ENCODE peak calls at places on chromosomes 1 and 21, in seven cellular contexts. One of them, this sample, is unnamed.

GRCh38 chr21:19508442-19508841 is 1104.9 kb upstream of the TMPRSS15 start:
- DNase-seq in cardiac muscle cell: no peak
- DNase-seq in esophagus muscularis mucosa: no peak
- DNase-seq in pancreas: no peak
- DNase-seq in sigmoid colon: no peak
- DNase-seq in brain microvascular endothelial cell: no peak
- DNase-seq in effector memory CD4-positive, alpha-beta T cell: no peak
- DNase-seq in this sample: no peak

GRCh38 chr1:111199881-111200801 is at the start of gene DENND2D:
- DNase-seq in cardiac muscle cell: no peak
- DNase-seq in pancreas: peak
- DNase-seq in esophagus muscularis mucosa: peak
- DNase-seq in effector memory CD4-positive, alpha-beta T cell: no peak
- DNase-seq in sigmoid colon: peak
- DNase-seq in brain microvascular endothelial cell: no peak
- DNase-seq in this sample: no peak

GRCh38 chr1:63883494-63884235 is 109.8 kb downstream of the ROR1 start:
- DNase-seq in effector memory CD4-positive, alpha-beta T cell: no peak
- DNase-seq in sigmoid colon: no peak
- DNase-seq in cardiac muscle cell: no peak
- DNase-seq in brain microvascular endothelial cell: no peak
- DNase-seq in pancreas: no peak
- DNase-seq in esophagus muscularis mucosa: no peak
- DNase-seq in this sample: no peak

GRCh38 chr1:18100060-18100459 is 7.5 kb upstream of the IGSF21 start:
- DNase-seq in cardiac muscle cell: no peak
- DNase-seq in brain microvascular endothelial cell: no peak
- DNase-seq in sigmoid colon: no peak
- DNase-seq in pancreas: no peak
- DNase-seq in esophagus muscularis mucosa: no peak
- DNase-seq in effector memory CD4-positive, alpha-beta T cell: no peak
- DNase-seq in this sample: no peak

GRCh38 chr1:88503656-88504055 is 180.4 kb upstream of the PKN2 start:
- DNase-seq in esophagus muscularis mucosa: no peak
- DNase-seq in cardiac muscle cell: no peak
- DNase-seq in brain microvascular endothelial cell: no peak
- DNase-seq in effector memory CD4-positive, alpha-beta T cell: no peak
- DNase-seq in pancreas: no peak
- DNase-seq in sigmoid colon: no peak
- DNase-seq in this sample: no peak

GRCh38 chr21:45516071-45516670 is 26.1 kb downstream of the SLC19A1 start:
- DNase-seq in cardiac muscle cell: no peak
- DNase-seq in effector memory CD4-positive, alpha-beta T cell: no peak
- DNase-seq in pancreas: no peak
- DNase-seq in brain microvascular endothelial cell: no peak
- DNase-seq in esophagus muscularis mucosa: no peak
- DNase-seq in sigmoid colon: peak
- DNase-seq in this sample: no peak

GRCh38 chr21:16420086-16420724 is 690.4 kb downstream of the USP25 start:
- DNase-seq in esophagus muscularis mucosa: no peak
- DNase-seq in brain microvascular endothelial cell: peak
- DNase-seq in cardiac muscle cell: peak
- DNase-seq in effector memory CD4-positive, alpha-beta T cell: no peak
- DNase-seq in pancreas: peak
- DNase-seq in sigmoid colon: peak
- DNase-seq in this sample: peak

GRCh38 chr21:44836666-44837471 is 19.0 kb upstream of the SUMO3 start:
- DNase-seq in cardiac muscle cell: peak
- DNase-seq in pancreas: no peak
- DNase-seq in sigmoid colon: no peak
- DNase-seq in brain microvascular endothelial cell: no peak
- DNase-seq in esophagus muscularis mucosa: no peak
- DNase-seq in effector memory CD4-positive, alpha-beta T cell: no peak
- DNase-seq in this sample: no peak

GRCh38 chr1:208201241-208201640 is 42.9 kb downstream of the PLXNA2 start:
- DNase-seq in cardiac muscle cell: peak
- DNase-seq in effector memory CD4-positive, alpha-beta T cell: no peak
- DNase-seq in sigmoid colon: no peak
- DNase-seq in brain microvascular endothelial cell: peak
- DNase-seq in pancreas: peak
- DNase-seq in esophagus muscularis mucosa: no peak
- DNase-seq in this sample: no peak

GRCh38 chr1:93313026-93313425 is 32.7 kb upstream of the DR1 start:
- DNase-seq in sigmoid colon: no peak
- DNase-seq in effector memory CD4-positive, alpha-beta T cell: no peak
- DNase-seq in pancreas: no peak
- DNase-seq in cardiac muscle cell: no peak
- DNase-seq in brain microvascular endothelial cell: no peak
- DNase-seq in esophagus muscularis mucosa: no peak
- DNase-seq in this sample: no peak

GRCh38 chr21:36127977-36128376 is 6.9 kb upstream of the CBR3 start:
- DNase-seq in cardiac muscle cell: no peak
- DNase-seq in pancreas: no peak
- DNase-seq in brain microvascular endothelial cell: no peak
- DNase-seq in esophagus muscularis mucosa: no peak
- DNase-seq in sigmoid colon: peak
- DNase-seq in effector memory CD4-positive, alpha-beta T cell: no peak
- DNase-seq in this sample: no peak

GRCh38 chr1:14924455-14925325 is 228.9 kb upstream of the TMEM51 start:
- DNase-seq in esophagus muscularis mucosa: no peak
- DNase-seq in sigmoid colon: no peak
- DNase-seq in cardiac muscle cell: peak
- DNase-seq in effector memory CD4-positive, alpha-beta T cell: no peak
- DNase-seq in brain microvascular endothelial cell: peak
- DNase-seq in pancreas: peak
- DNase-seq in this sample: peak

GRCh38 chr1:204258213-204259115 is 44.7 kb upstream of the GOLT1A start:
- DNase-seq in effector memory CD4-positive, alpha-beta T cell: no peak
- DNase-seq in sigmoid colon: no peak
- DNase-seq in brain microvascular endothelial cell: peak
- DNase-seq in cardiac muscle cell: peak
- DNase-seq in pancreas: peak
- DNase-seq in esophagus muscularis mucosa: no peak
- DNase-seq in this sample: peak

GRCh38 chr1:67308136-67308535 is 463 bp downstream of the IL12RB2 start:
- DNase-seq in sigmoid colon: no peak
- DNase-seq in pancreas: no peak
- DNase-seq in effector memory CD4-positive, alpha-beta T cell: no peak
- DNase-seq in cardiac muscle cell: no peak
- DNase-seq in esophagus muscularis mucosa: no peak
- DNase-seq in brain microvascular endothelial cell: no peak
- DNase-seq in this sample: no peak

GRCh38 chr1:60600532-60600931 is 481.8 kb upstream of the NFIA start:
- DNase-seq in cardiac muscle cell: no peak
- DNase-seq in esophagus muscularis mucosa: no peak
- DNase-seq in pancreas: no peak
- DNase-seq in brain microvascular endothelial cell: no peak
- DNase-seq in sigmoid colon: no peak
- DNase-seq in effector memory CD4-positive, alpha-beta T cell: no peak
- DNase-seq in this sample: no peak

GRCh38 chr1:121417289-121417955 is 232.6 kb downstream of the SRGAP2C start:
- DNase-seq in cardiac muscle cell: peak
- DNase-seq in effector memory CD4-positive, alpha-beta T cell: no peak
- DNase-seq in esophagus muscularis mucosa: no peak
- DNase-seq in pancreas: no peak
- DNase-seq in sigmoid colon: no peak
- DNase-seq in brain microvascular endothelial cell: no peak
- DNase-seq in this sample: no peak

GRCh38 chr1:41097105-41097504 is 75.6 kb upstream of the SLFNL1 start:
- DNase-seq in sigmoid colon: no peak
- DNase-seq in brain microvascular endothelial cell: no peak
- DNase-seq in pancreas: no peak
- DNase-seq in esophagus muscularis mucosa: no peak
- DNase-seq in effector memory CD4-positive, alpha-beta T cell: no peak
- DNase-seq in cardiac muscle cell: no peak
- DNase-seq in this sample: no peak

GRCh38 chr1:248625971-248626370 is 8.9 kb downstream of the OR2T11 start:
- DNase-seq in brain microvascular endothelial cell: no peak
- DNase-seq in sigmoid colon: no peak
- DNase-seq in esophagus muscularis mucosa: no peak
- DNase-seq in cardiac muscle cell: no peak
- DNase-seq in pancreas: no peak
- DNase-seq in effector memory CD4-positive, alpha-beta T cell: no peak
- DNase-seq in this sample: no peak

GRCh38 chr1:93573940-93574469 is 107.6 kb downstream of the BCAR3 start:
- DNase-seq in esophagus muscularis mucosa: no peak
- DNase-seq in cardiac muscle cell: no peak
- DNase-seq in sigmoid colon: no peak
- DNase-seq in pancreas: no peak
- DNase-seq in brain microvascular endothelial cell: no peak
- DNase-seq in effector memory CD4-positive, alpha-beta T cell: no peak
- DNase-seq in this sample: no peak

GRCh38 chr1:153549741-153550397 is 811 bp upstream of the S100A3 start:
- DNase-seq in brain microvascular endothelial cell: no peak
- DNase-seq in effector memory CD4-positive, alpha-beta T cell: no peak
- DNase-seq in esophagus muscularis mucosa: no peak
- DNase-seq in sigmoid colon: no peak
- DNase-seq in pancreas: no peak
- DNase-seq in cardiac muscle cell: no peak
- DNase-seq in this sample: no peak

GRCh38 chr1:81682490-81682889 is 118.2 kb upstream of the ADGRL2 start:
- DNase-seq in sigmoid colon: no peak
- DNase-seq in brain microvascular endothelial cell: peak
- DNase-seq in effector memory CD4-positive, alpha-beta T cell: no peak
- DNase-seq in pancreas: no peak
- DNase-seq in esophagus muscularis mucosa: no peak
- DNase-seq in cardiac muscle cell: peak
- DNase-seq in this sample: no peak

GRCh38 chr1:20672265-20672632 is 11.1 kb upstream of the DDOST start:
- DNase-seq in brain microvascular endothelial cell: no peak
- DNase-seq in effector memory CD4-positive, alpha-beta T cell: no peak
- DNase-seq in pancreas: no peak
- DNase-seq in sigmoid colon: no peak
- DNase-seq in cardiac muscle cell: no peak
- DNase-seq in esophagus muscularis mucosa: no peak
- DNase-seq in this sample: no peak

GRCh38 chr21:31846690-31847089 is 26.1 kb upstream of the HUNK start:
- DNase-seq in brain microvascular endothelial cell: no peak
- DNase-seq in cardiac muscle cell: no peak
- DNase-seq in sigmoid colon: no peak
- DNase-seq in pancreas: no peak
- DNase-seq in esophagus muscularis mucosa: peak
- DNase-seq in effector memory CD4-positive, alpha-beta T cell: no peak
- DNase-seq in this sample: no peak

GRCh38 chr1:172955161-172955821 is 95.5 kb downstream of the TNFSF18 start:
- DNase-seq in effector memory CD4-positive, alpha-beta T cell: no peak
- DNase-seq in sigmoid colon: no peak
- DNase-seq in pancreas: no peak
- DNase-seq in brain microvascular endothelial cell: peak
- DNase-seq in cardiac muscle cell: peak
- DNase-seq in esophagus muscularis mucosa: no peak
- DNase-seq in this sample: no peak

GRCh38 chr1:50783286-50783685 is 176.8 kb downstream of the FAF1 start:
- DNase-seq in esophagus muscularis mucosa: no peak
- DNase-seq in sigmoid colon: no peak
- DNase-seq in brain microvascular endothelial cell: no peak
- DNase-seq in effector memory CD4-positive, alpha-beta T cell: no peak
- DNase-seq in cardiac muscle cell: no peak
- DNase-seq in pancreas: no peak
- DNase-seq in this sample: no peak

DNA sequence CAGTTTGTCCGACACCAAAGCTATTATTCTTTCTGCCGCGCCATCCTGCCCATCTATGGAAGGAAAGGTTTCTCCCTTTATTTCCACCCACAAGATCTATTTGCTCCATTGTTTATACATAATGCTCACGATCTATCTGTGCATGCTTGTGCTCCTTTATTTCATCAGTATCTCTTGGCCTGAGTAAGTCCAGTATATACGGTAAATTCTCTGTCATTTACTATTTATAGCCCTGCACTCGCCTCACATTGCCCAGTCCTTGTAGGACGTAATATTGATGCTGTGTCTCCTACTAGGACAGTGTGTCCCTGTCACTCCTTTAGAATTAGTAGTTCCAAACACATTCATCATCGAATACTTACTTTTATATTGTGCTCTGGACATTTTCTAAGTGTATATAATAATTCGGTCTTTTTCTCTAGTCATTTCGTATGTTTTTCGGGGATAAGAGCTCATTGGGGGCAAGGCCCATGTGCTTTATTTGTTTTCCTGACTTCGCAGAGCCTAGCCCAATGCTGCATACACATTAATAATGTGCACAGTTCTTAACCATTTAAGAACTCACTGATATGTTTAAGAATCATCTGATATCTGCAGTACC is 3.1 kb upstream of the NID1 start:
- DNase-seq in cardiac muscle cell: peak
- DNase-seq in pancreas: no peak
- DNase-seq in esophagus muscularis mucosa: no peak
- DNase-seq in effector memory CD4-positive, alpha-beta T cell: no peak
- DNase-seq in brain microvascular endothelial cell: peak
- DNase-seq in sigmoid colon: peak
- DNase-seq in this sample: no peak
- H3K27ac ChIP-seq in cardiac muscle cell: peak
- H3K27ac ChIP-seq in pancreas: no peak
- H3K27ac ChIP-seq in esophagus muscularis mucosa: peak
- H3K27ac ChIP-seq in effector memory CD4-positive, alpha-beta T cell: no peak
- H3K27ac ChIP-seq in brain microvascular endothelial cell: no peak
- H3K27ac ChIP-seq in sigmoid colon: peak
- H3K27ac ChIP-seq in this sample: no peak

DNA sequence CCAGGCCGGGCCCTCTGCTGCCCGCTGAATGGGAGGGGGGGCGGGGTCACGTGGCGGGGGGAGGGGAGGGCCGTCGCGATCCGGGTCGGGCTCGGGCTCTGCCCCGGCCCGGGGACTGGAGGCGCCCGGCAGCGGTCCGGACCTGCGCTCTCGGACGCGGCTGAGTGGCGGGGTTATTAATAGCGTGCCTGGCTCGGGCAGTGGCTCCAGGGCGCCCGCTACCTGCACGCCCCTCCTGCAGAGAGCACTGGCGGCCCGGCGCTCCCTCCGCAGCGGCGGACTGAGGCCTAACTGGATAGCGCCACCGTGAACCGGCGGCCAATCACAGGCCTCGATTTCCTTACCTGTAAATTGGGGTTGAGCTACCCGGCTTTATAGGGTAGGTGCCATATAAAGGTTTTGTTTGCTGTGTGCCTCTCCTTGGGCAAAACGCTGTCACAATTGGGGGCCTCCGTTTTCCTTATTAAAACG is 28.0 kb downstream of the AHDC1 start:
- DNase-seq in esophagus muscularis mucosa: peak
- DNase-seq in cardiac muscle cell: peak
- DNase-seq in effector memory CD4-positive, alpha-beta T cell: no peak
- DNase-seq in sigmoid colon: peak
- DNase-seq in pancreas: peak
- DNase-seq in brain microvascular endothelial cell: no peak
- DNase-seq in this sample: peak
- H3K27ac ChIP-seq in esophagus muscularis mucosa: peak
- H3K27ac ChIP-seq in cardiac muscle cell: peak
- H3K27ac ChIP-seq in effector memory CD4-positive, alpha-beta T cell: no peak
- H3K27ac ChIP-seq in sigmoid colon: peak
- H3K27ac ChIP-seq in pancreas: peak
- H3K27ac ChIP-seq in brain microvascular endothelial cell: peak
- H3K27ac ChIP-seq in this sample: peak

GRCh38 chr1:99069146-99069545 is 64.5 kb upstream of the PLPPR5 start:
- DNase-seq in pancreas: no peak
- DNase-seq in cardiac muscle cell: no peak
- DNase-seq in esophagus muscularis mucosa: no peak
- DNase-seq in effector memory CD4-positive, alpha-beta T cell: no peak
- DNase-seq in sigmoid colon: no peak
- DNase-seq in brain microvascular endothelial cell: no peak
- DNase-seq in this sample: no peak
- H3K27ac ChIP-seq in pancreas: no peak
- H3K27ac ChIP-seq in cardiac muscle cell: no peak
- H3K27ac ChIP-seq in esophagus muscularis mucosa: no peak
- H3K27ac ChIP-seq in effector memory CD4-positive, alpha-beta T cell: no peak
- H3K27ac ChIP-seq in sigmoid colon: no peak
- H3K27ac ChIP-seq in brain microvascular endothelial cell: no peak
- H3K27ac ChIP-seq in this sample: no peak

GRCh38 chr1:46613661-46614603 is 2.7 kb downstream of the MOB3C start:
- DNase-seq in brain microvascular endothelial cell: peak
- DNase-seq in esophagus muscularis mucosa: peak
- DNase-seq in cardiac muscle cell: peak
- DNase-seq in pancreas: peak
- DNase-seq in sigmoid colon: peak
- DNase-seq in effector memory CD4-positive, alpha-beta T cell: no peak
- DNase-seq in this sample: peak
- H3K27ac ChIP-seq in brain microvascular endothelial cell: no peak
- H3K27ac ChIP-seq in esophagus muscularis mucosa: peak
- H3K27ac ChIP-seq in cardiac muscle cell: no peak
- H3K27ac ChIP-seq in pancreas: peak
- H3K27ac ChIP-seq in sigmoid colon: peak
- H3K27ac ChIP-seq in effector memory CD4-positive, alpha-beta T cell: no peak
- H3K27ac ChIP-seq in this sample: peak